ENCODE peak calls at places on chromosome 16, in six cellular contexts. Q is left cardiac atrium; B is cardiac muscle cell; H is NCI-H748 treated with DMSO at 0.1 percent for 48 hours; F is stimulated activated CD4-positive, alpha-beta T cell treated with anti-CD3 and anti-CD28 coated beads, Interleukin-1b, Interleukin-23, amount 100 ng/mL, for 24 hours; U is cardiac fibroblast. P is an unnamed sample.

GRCh38 chr16:50742521-50743150 is 750 bp downstream of the CYLD start:
- DNase-seq in Q (peak), B (peak), H (no peak), F (peak), U (peak), P (peak)

GRCh38 chr16:14569213-14569612 is 60.8 kb downstream of the PARN start:
- DNase-seq in Q (no peak), B (no peak), H (no peak), F (no peak), U (no peak), P (no peak)

GRCh38 chr16:55542459-55543082 is 23.9 kb upstream of the CAPNS2 start:
- DNase-seq in Q (no peak), B (peak), H (no peak), F (no peak), U (peak), P (peak)

GRCh38 chr16:20884240-20884556 is 16.0 kb downstream of the DCUN1D3 start:
- DNase-seq in Q (no peak), B (peak), H (no peak), F (no peak), U (peak), P (peak)

GRCh38 chr16:70764632-70765031 is 36.3 kb downstream of the VAC14 start:
- DNase-seq in Q (no peak), B (no peak), H (no peak), F (no peak), U (no peak), P (no peak)

GRCh38 chr16:65023802-65024201 is 98.1 kb downstream of the CDH11 start:
- DNase-seq in Q (no peak), B (no peak), H (no peak), F (no peak), U (no peak), P (no peak)

GRCh38 chr16:31010539-31010938 is at the start of gene STX1B:
- DNase-seq in Q (no peak), B (peak), H (peak), F (peak), U (no peak), P (no peak)

GRCh38 chr16:26605872-26606271 is 460.9 kb upstream of the C16orf82 start:
- DNase-seq in Q (no peak), B (no peak), H (peak), F (no peak), U (no peak), P (no peak)

GRCh38 chr16:67327774-67328173 is 1.2 kb downstream of the LRRC36 start:
- DNase-seq in Q (no peak), B (no peak), H (no peak), F (no peak), U (no peak), P (no peak)

GRCh38 chr16:21116148-21116693 is 34.4 kb downstream of the DNAH3 start:
- DNase-seq in Q (no peak), B (peak), H (no peak), F (no peak), U (peak), P (peak)

GRCh38 chr16:85570735-85571562 is 42.2 kb upstream of the GSE1 start:
- DNase-seq in Q (peak), B (no peak), H (no peak), F (no peak), U (no peak), P (no peak)

GRCh38 chr16:85498607-85499006 is 114.5 kb upstream of the GSE1 start:
- DNase-seq in Q (no peak), B (no peak), H (no peak), F (no peak), U (no peak), P (no peak)

GRCh38 chr16:12063435-12063834 is 86.9 kb downstream of the SNX29 start:
- DNase-seq in Q (no peak), B (no peak), H (no peak), F (no peak), U (no peak), P (no peak)

GRCh38 chr16:1093284-1094123 is 2.5 kb downstream of the C1QTNF8 start:
- DNase-seq in Q (no peak), B (peak), H (peak), F (no peak), U (peak), P (no peak)

GRCh38 chr16:52070341-52071057 is 476.4 kb downstream of the TOX3 start:
- DNase-seq in Q (no peak), B (no peak), H (no peak), F (no peak), U (no peak), P (no peak)

GRCh38 chr16:27544671-27545070 is 5.0 kb downstream of the GTF3C1 start:
- DNase-seq in Q (no peak), B (no peak), H (no peak), F (no peak), U (no peak), P (no peak)

P was measured in HT1080.